ENCODE peak calls at places on chromosomes 3 and 15, in ten cellular contexts. R, B, N, V, L, T, E, U, G and H are unnamed samples.
A peak's percentile ranks its signal among the peaks of the same experiment; 100 is the strongest.

GRCh38 chr3:146640955-146641867 is 36.1 kb upstream of the PLSCR5 start:
- DNase-seq in R (no peak), B (peak; percentile 20), N (peak; percentile 32), V (no peak), L (peak; percentile 51), T (no peak), E (no peak), U (no peak), G (no peak), H (peak; percentile 1)

GRCh38 chr3:13714251-13714916 is 165.5 kb downstream of the FBLN2 start:
- DNase-seq in R (peak; percentile 8), B (no peak), N (no peak), V (no peak), L (no peak), T (peak; percentile 31), E (no peak), U (no peak), G (no peak), H (no peak)

GRCh38 chr3:184546252-184546651 is 15.3 kb upstream of the EPHB3 start:
- DNase-seq in R (peak; percentile 16), B (no peak), N (no peak), V (peak; percentile 55), L (no peak), T (peak; percentile 64), E (no peak), U (no peak), G (no peak), H (no peak)

GRCh38 chr3:73086071-73086494 is 24.6 kb downstream of the EBLN2 start:
- DNase-seq in R (no peak), B (no peak), N (peak; percentile 33), V (no peak), L (peak; percentile 64), T (no peak), E (peak; percentile 58), U (no peak), G (peak; percentile 19), H (peak; percentile 19)

GRCh38 chr3:87780808-87781207 is 278.0 kb downstream of the CGGBP1 start:
- DNase-seq in R (no peak), B (no peak), N (no peak), V (no peak), L (no peak), T (no peak), E (no peak), U (no peak), G (no peak), H (no peak)

GRCh38 chr3:30996467-30996866 is 102.0 kb upstream of the GADL1 start:
- DNase-seq in R (peak; percentile 68), B (no peak), N (no peak), V (no peak), L (peak; percentile 18), T (no peak), E (no peak), U (peak; percentile 16), G (no peak), H (no peak)

GRCh38 chr3:65466300-65466988 is 572.3 kb downstream of the MAGI1 start:
- DNase-seq in R (peak; percentile 72), B (no peak), N (no peak), V (no peak), L (peak; percentile 76), T (no peak), E (no peak), U (no peak), G (no peak), H (no peak)

GRCh38 chr15:66859688-66860253 is 157.7 kb downstream of the SMAD6 start:
- DNase-seq in R (peak; percentile 22), B (no peak), N (no peak), V (no peak), L (no peak), T (no peak), E (no peak), U (no peak), G (no peak), H (no peak)

GRCh38 chr3:112131111-112131510 is 1.9 kb downstream of the GCSAM start:
- DNase-seq in R (no peak), B (no peak), N (no peak), V (no peak), L (no peak), T (no peak), E (no peak), U (no peak), G (no peak), H (no peak)

GRCh38 chr3:112132975-112133448 is at the start of gene GCSAM:
- DNase-seq in R (no peak), B (no peak), N (no peak), V (peak; percentile 70), L (no peak), T (peak; percentile 68), E (peak; percentile 82), U (no peak), G (peak; percentile 78), H (peak; percentile 55)

GRCh38 chr3:112133606-112134334 is 722 bp upstream of the GCSAM start:
- DNase-seq in R (no peak), B (no peak), N (no peak), V (no peak), L (no peak), T (no peak), E (no peak), U (no peak), G (no peak), H (no peak)

GRCh38 chr3:112132088-112132487 is 960 bp downstream of the GCSAM start:
- DNase-seq in R (no peak), B (no peak), N (no peak), V (no peak), L (no peak), T (no peak), E (no peak), U (no peak), G (no peak), H (no peak)

GRCh38 chr3:112132554-112132953 is 494 bp downstream of the GCSAM start:
- DNase-seq in R (no peak), B (no peak), N (no peak), V (no peak), L (no peak), T (no peak), E (no peak), U (no peak), G (no peak), H (no peak)
- H3K27ac ChIP-seq in R (no peak overlapping the region), B (no peak overlapping the region), N (no peak overlapping the region), V (no peak overlapping the region), L (no peak overlapping the region), T (no peak overlapping the region), E (no peak overlapping the region), U (no peak overlapping the region), G (peak overlapping the region; percentile 71), H (no peak overlapping the region)

DNA sequence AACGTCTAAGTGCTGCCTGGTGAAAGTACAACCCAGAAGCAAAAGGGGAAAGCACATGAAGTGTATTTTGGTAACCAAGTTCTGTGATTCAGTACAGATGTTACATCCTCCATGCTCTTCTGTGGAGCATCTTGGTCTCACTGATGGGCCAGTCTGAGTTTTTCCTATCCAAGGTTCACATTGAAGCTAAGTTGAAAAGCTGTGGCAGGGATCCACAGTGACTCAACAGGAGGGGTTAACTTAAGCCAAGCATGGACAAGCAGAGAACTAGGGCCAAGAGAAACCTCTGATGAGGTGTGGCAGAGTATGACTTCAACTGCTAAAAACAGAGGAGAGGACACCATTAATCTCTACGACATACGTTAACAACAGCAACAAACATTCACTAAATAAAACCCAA is 268.2 kb upstream of the UBE2E2 start:
- DNase-seq in R (no peak), B (no peak), N (no peak), V (no peak), L (no peak), T (no peak), E (no peak), U (no peak), G (no peak), H (no peak)
- H3K27ac ChIP-seq in R (no peak overlapping the region), B (no peak overlapping the region), N (no peak overlapping the region), V (no peak overlapping the region), L (no peak overlapping the region), T (no peak overlapping the region), E (no peak overlapping the region), U (no peak overlapping the region), G (no peak overlapping the region), H (no peak overlapping the region)

DNA sequence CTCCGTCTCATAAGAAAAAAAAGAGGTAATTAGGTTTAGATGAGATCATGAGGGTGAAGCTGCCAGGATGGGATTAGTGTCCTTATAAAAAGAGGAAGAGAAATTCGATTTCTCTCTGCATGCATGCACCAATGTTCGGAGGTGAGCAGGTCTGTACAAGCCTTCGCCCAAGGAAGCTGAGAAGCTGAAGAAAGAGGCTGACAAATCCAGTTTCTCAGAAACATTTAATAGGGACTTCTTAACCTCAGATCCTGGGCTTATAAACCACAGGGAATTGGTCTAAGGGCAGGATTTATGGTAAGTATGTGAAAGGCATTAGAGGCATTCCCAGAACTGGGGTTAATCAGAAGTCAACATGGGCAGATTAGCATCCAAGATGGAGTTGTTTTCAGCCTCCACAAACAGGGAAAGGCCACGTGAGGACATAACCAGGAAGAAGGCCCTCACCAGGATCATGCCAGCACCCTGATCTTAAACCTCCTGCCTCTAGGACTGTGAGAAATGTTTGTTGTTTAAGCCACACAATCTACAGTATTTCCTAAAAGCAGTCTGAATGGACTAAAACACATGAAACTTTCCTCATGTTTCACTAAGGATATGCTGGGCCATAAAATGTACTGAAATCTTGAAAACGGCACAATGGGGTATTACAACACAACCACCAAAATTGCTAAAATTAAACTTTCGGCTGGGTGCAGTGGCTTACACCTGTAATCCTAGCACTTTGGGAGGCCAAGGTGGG is 11.3 kb downstream of the SHISA5 start:
- DNase-seq in R (no peak), B (peak; percentile 68), N (no peak), V (no peak), L (no peak), T (peak; percentile 15), E (no peak), U (no peak), G (no peak), H (no peak)
- H3K27ac ChIP-seq in R (no peak overlapping the region), B (no peak overlapping the region), N (no peak overlapping the region), V (no peak overlapping the region), L (no peak overlapping the region), T (no peak overlapping the region), E (no peak overlapping the region), U (no peak overlapping the region), G (peak overlapping the region; percentile 25), H (peak overlapping the region; percentile 35)

GRCh38 chr3:9195390-9195789 is 54.1 kb downstream of the SRGAP3 start:
- DNase-seq in R (no peak), B (no peak), N (no peak), V (no peak), L (no peak), T (no peak), E (no peak), U (no peak), G (no peak), H (no peak)

GRCh38 chr3:9198805-9199386 is 50.5 kb downstream of the SRGAP3 start:
- DNase-seq in R (no peak), B (peak; percentile 11), N (no peak), V (no peak), L (peak; percentile 42), T (no peak), E (no peak), U (no peak), G (no peak), H (peak; percentile 54)

GRCh38 chr3:9201278-9201677 is 48.2 kb downstream of the SRGAP3 start:
- DNase-seq in R (no peak), B (no peak), N (no peak), V (no peak), L (no peak), T (no peak), E (no peak), U (no peak), G (no peak), H (no peak)

GRCh38 chr3:9196009-9196408 is 53.4 kb downstream of the SRGAP3 start:
- DNase-seq in R (peak; percentile 53), B (no peak), N (no peak), V (no peak), L (peak; percentile 91), T (no peak), E (no peak), U (peak; percentile 13), G (no peak), H (no peak)

GRCh38 chr3:9198261-9198660 is 51.2 kb downstream of the SRGAP3 start:
- DNase-seq in R (no peak), B (no peak), N (no peak), V (no peak), L (no peak), T (no peak), E (no peak), U (no peak), G (no peak), H (no peak)
- H3K27ac ChIP-seq in R (no peak overlapping the region), B (no peak overlapping the region), N (no peak overlapping the region), V (no peak overlapping the region), L (no peak overlapping the region), T (no peak overlapping the region), E (no peak overlapping the region), U (no peak overlapping the region), G (no peak overlapping the region), H (peak overlapping the region; percentile 51)